ENCODE peak calls at places on chromosomes 7 and 10, in five cellular contexts. A is dorsolateral prefrontal cortex, K is gastrocnemius medialis, B is A673, Y is endothelial cell. F is an unnamed sample.

GRCh38 chr10:98030093-98030821 is at the start of gene CRTAC1:
- DNase-seq in A (peak; percentile 88), K (no peak), B (peak; percentile 79), Y (peak; percentile 70), F (peak; percentile 38)

GRCh38 chr10:98265403-98266378 is 2.3 kb downstream of the LOXL4 start:
- DNase-seq in A (no peak), K (no peak), B (no peak), Y (no peak), F (no peak)

GRCh38 chr10:42882597-42882996 is 100.0 kb downstream of the BMS1 start:
- DNase-seq in A (no peak), K (no peak), B (no peak), Y (no peak), F (no peak)

GRCh38 chr10:132710746-132711617 is 75.0 kb downstream of the NKX6-2 start:
- DNase-seq in A (peak; percentile 16), K (no peak), B (no peak), Y (no peak), F (peak; percentile 4)

GRCh38 chr10:130301026-130301892 is 165.1 kb downstream of the GLRX3 start:
- DNase-seq in A (no peak), K (peak; percentile 11), B (peak; percentile 79), Y (no peak), F (peak; percentile 11)

GRCh38 chr10:78944658-78945333 is 124.0 kb upstream of the ZMIZ1 start:
- DNase-seq in A (peak; percentile 52), K (peak; percentile 34), B (no peak), Y (no peak), F (no peak)

GRCh38 chr7:102170417-102170970 is 116.2 kb upstream of the SH2B2 start:
- DNase-seq in A (no peak), K (no peak), B (no peak), Y (no peak), F (peak; percentile 13)

GRCh38 chr10:109696462-109696861 is 226.8 kb downstream of the XPNPEP1 start:
- DNase-seq in A (no peak), K (no peak), B (no peak), Y (no peak), F (no peak)

GRCh38 chr7:152133804-152134203 is 108.3 kb downstream of the GALNT11 start:
- DNase-seq in A (no peak), K (no peak), B (no peak), Y (no peak), F (no peak)

GRCh38 chr10:113854757-113855626 is 531 bp downstream of the NHLRC2 start:
- DNase-seq in A (no peak), K (peak; percentile 41), B (peak; percentile 81), Y (peak; percentile 63), F (peak; percentile 58)

GRCh38 chr10:70992436-70992835 is 104.1 kb upstream of the PCBD1 start:
- DNase-seq in A (no peak), K (no peak), B (no peak), Y (no peak), F (no peak)

GRCh38 chr10:119190353-119190752 is 11.7 kb upstream of the PRDX3 start:
- DNase-seq in A (no peak), K (no peak), B (no peak), Y (no peak), F (no peak)

GRCh38 chr10:74928742-74929191 is 102.4 kb downstream of the KAT6B start:
- DNase-seq in A (no peak), K (no peak), B (no peak), Y (no peak), F (no peak)

GRCh38 chr7:68216046-68216445 is 1219.4 kb downstream of the TYW1 start:
- DNase-seq in A (no peak), K (peak; percentile 4), B (no peak), Y (no peak), F (no peak)

GRCh38 chr10:129849452-129849750 is 114.7 kb downstream of the EBF3 start:
- DNase-seq in A (no peak), K (no peak), B (no peak), Y (no peak), F (no peak)

GRCh38 chr10:114458955-114459354 is 54.7 kb upstream of the AFAP1L2 start:
- DNase-seq in A (no peak), K (no peak), B (peak; percentile 38), Y (peak; percentile 60), F (no peak)

GRCh38 chr7:82343-83155 is 109.8 kb upstream of the FAM20C start:
- DNase-seq in A (no peak), K (no peak), B (no peak), Y (no peak), F (no peak)

GRCh38 chr10:117609095-117609821 is 66.7 kb downstream of the EMX2 start:
- DNase-seq in A (no peak), K (no peak), B (no peak), Y (no peak), F (peak; percentile 24)

GRCh38 chr7:120995659-120996058 is 7.1 kb downstream of the CPED1 start:
- DNase-seq in A (no peak), K (no peak), B (no peak), Y (no peak), F (no peak)

GRCh38 chr7:142153400-142153799 is 41.9 kb downstream of the MGAM2 start:
- DNase-seq in A (no peak), K (no peak), B (no peak), Y (peak; percentile 26), F (no peak)

GRCh38 chr7:102317231-102318059 is 30.8 kb downstream of the SH2B2 start:
- DNase-seq in A (no peak), K (no peak), B (no peak), Y (no peak), F (no peak)

GRCh38 chr10:120041807-120042545 is 149.4 kb downstream of the SEC23IP start:
- DNase-seq in A (no peak), K (no peak), B (peak; percentile 33), Y (no peak), F (no peak)

GRCh38 chr10:110893559-110894179 is 21.9 kb downstream of the PDCD4 start:
- DNase-seq in A (no peak), K (no peak), B (peak; percentile 76), Y (no peak), F (no peak)

GRCh38 chr7:157394246-157395191 is 57.7 kb downstream of the DNAJB6 start:
- DNase-seq in A (no peak), K (no peak), B (no peak), Y (no peak), F (no peak)

GRCh38 chr7:30281791-30282190 is 2.6 kb upstream of the ZNRF2 start:
- DNase-seq in A (no peak), K (no peak), B (no peak), Y (no peak), F (no peak)

GRCh38 chr7:46558482-46559193 is 637.6 kb upstream of the IGFBP3 start:
- DNase-seq in A (no peak), K (no peak), B (no peak), Y (no peak), F (no peak)

GRCh38 chr7:28107960-28108359 is 72.6 kb downstream of the JAZF1 start:
- DNase-seq in A (no peak), K (no peak), B (no peak), Y (no peak), F (no peak)

GRCh38 chr10:24518981-24519597 is 204.6 kb downstream of the ARHGAP21 start:
- DNase-seq in A (peak; percentile 69), K (peak; percentile 38), B (peak; percentile 88), Y (peak; percentile 73), F (peak; percentile 75)

GRCh38 chr7:50470250-50471163 is 20.4 kb upstream of the FIGNL1 start:
- DNase-seq in A (no peak), K (peak; percentile 9), B (no peak), Y (no peak), F (no peak)

GRCh38 chr7:18940577-18941134 is 176.8 kb downstream of the TWIST1 start:
- DNase-seq in A (no peak), K (no peak), B (peak; percentile 98), Y (no peak), F (no peak)

GRCh38 chr10:93189959-93190358 is 116.3 kb downstream of the CYP26A1 start:
- DNase-seq in A (no peak), K (no peak), B (no peak), Y (no peak), F (no peak)

GRCh38 chr7:95950698-95951097 is 178.3 kb downstream of the DYNC1I1 start:
- DNase-seq in A (no peak), K (no peak), B (no peak), Y (no peak), F (no peak)

GRCh38 chr7:133481676-133482075 is 228.8 kb downstream of the EXOC4 start:
- DNase-seq in A (no peak), K (no peak), B (peak; percentile 56), Y (no peak), F (no peak)

GRCh38 chr7:74405191-74405898 is 48.4 kb upstream of the GTF2IRD1 start:
- DNase-seq in A (no peak), K (no peak), B (peak; percentile 49), Y (peak; percentile 43), F (peak; percentile 21)

GRCh38 chr10:15088428-15089261 is at the start of gene ACBD7:
- DNase-seq in A (peak; percentile 81), K (peak; percentile 39), B (peak; percentile 93), Y (peak; percentile 87), F (peak; percentile 80)

GRCh38 chr7:104137971-104138370 is 69.8 kb downstream of the ORC5 start:
- DNase-seq in A (no peak), K (no peak), B (no peak), Y (no peak), F (no peak)
- TF ChIP-seq CTCF in A (no peak), K (no peak), B (no peak), Y (no peak), F (no peak)

DNA sequence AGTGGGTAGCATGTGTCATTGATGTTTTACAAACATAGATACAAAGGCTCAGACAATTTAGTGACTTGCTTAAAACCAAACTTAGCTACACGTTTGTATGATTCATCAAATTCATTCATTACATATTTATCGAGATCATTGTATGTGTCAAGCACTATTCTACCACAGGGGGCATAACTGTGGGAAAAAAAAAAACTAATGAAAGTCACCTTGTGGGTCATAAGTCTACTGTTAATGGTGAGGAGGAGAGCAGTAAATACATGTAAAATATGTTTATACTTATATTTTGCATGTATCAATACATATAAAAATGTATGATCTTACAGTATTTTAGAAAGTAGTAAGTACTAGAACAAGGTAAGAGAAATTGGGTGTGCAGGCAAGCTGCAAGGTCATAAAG is 933.8 kb downstream of the IPMK start:
- DNase-seq in A (no peak), K (no peak), B (no peak), Y (no peak), F (no peak)
- TF ChIP-seq CTCF in A (no peak), K (no peak), B (no peak), Y (peak; percentile 43), F (no peak)

GRCh38 chr7:1547777-1548437 is 8.1 kb downstream of the TMEM184A start:
- DNase-seq in A (no peak), K (no peak), B (no peak), Y (no peak), F (no peak)
- TF ChIP-seq CTCF in A (no peak), K (no peak), B (no peak), Y (no peak), F (no peak)

DNA sequence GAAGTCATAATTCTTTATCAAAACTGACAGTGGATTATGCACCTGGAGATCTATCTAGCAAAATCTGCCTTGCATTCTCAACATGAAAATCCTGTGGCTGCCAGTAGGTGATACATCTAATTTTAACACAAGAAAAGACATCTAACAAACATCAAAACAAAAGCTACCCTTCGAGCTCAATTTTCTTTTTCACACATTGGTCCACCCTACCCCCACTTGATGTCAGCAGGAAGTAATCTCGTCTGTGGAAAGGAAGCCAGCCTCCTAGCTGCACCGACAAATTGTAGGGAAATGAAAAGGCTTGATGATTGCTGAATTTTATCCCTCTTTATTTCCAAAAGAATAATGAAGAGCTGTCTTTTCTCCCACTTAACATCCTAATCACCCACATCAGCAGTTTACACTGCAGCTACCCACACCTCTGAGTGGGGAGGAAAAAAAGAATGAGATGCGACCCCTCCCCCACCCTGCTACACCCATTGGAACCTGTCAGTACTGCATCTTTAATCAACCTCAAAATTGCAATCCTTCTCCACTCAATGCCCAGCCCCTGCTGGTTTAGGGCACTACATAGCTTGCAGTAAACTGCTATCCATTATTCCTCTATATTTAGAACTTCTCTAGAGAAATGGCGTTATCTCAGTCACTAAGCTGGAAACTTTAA is 10.6 kb upstream of the CPVL start:
- DNase-seq in A (no peak), K (no peak), B (peak; percentile 37), Y (peak; percentile 8), F (no peak)
- TF ChIP-seq CTCF in A (no peak), K (no peak), B (no peak), Y (peak; percentile 51), F (no peak)

F was measured in heart right ventricle.